ENCODE peak calls at places on chromosome 1, in eight cellular contexts. I, P, S, H, W, O, V and J are unnamed samples.
A peak's percentile ranks its signal among the peaks of the same experiment; 100 is the strongest.

GRCh38 chr1:7704214-7705047 is 66.7 kb upstream of the VAMP3 start:
- DNase-seq in O (peak; percentile 94), V (peak; percentile 96), H (peak; percentile 97), S (peak; percentile 86), I (peak; percentile 94), W (peak; percentile 96), P (peak; percentile 58), J (peak; percentile 89)

GRCh38 chr1:206886831-206887230 is 10.4 kb upstream of the IL24 start:
- DNase-seq in V (no peak), O (no peak), H (no peak), W (no peak), S (no peak), P (no peak), I (no peak), J (no peak)

GRCh38 chr1:38677756-38678155 is 181.8 kb downstream of the RRAGC start:
- DNase-seq in V (no peak), S (no peak), W (no peak), H (no peak), I (no peak), O (no peak), P (no peak), J (no peak)

GRCh38 chr1:198656500-198656932 is 17.7 kb downstream of the PTPRC start:
- DNase-seq in O (peak; percentile 34), I (peak; percentile 64), W (peak; percentile 89), P (no peak), H (peak; percentile 40), V (no peak), S (no peak), J (peak; percentile 82)

GRCh38 chr1:9093096-9093495 is 23.7 kb upstream of the SLC2A5 start:
- DNase-seq in P (no peak), W (no peak), I (no peak), V (no peak), H (no peak), O (no peak), S (no peak), J (no peak)

GRCh38 chr1:16174886-16175598 is 19.2 kb upstream of the EPHA2 start:
- DNase-seq in V (peak; percentile 47), S (no peak), O (no peak), H (no peak), W (no peak), P (no peak), I (no peak), J (no peak)

GRCh38 chr1:86197206-86197855 is 40.8 kb upstream of the COL24A1 start:
- DNase-seq in O (no peak), P (no peak), I (no peak), S (no peak), W (no peak), H (no peak), V (no peak), J (no peak)

GRCh38 chr1:112674986-112675727 is 698 bp downstream of the MOV10 start:
- DNase-seq in P (no peak), V (no peak), H (no peak), I (no peak), O (peak; percentile 56), W (peak; percentile 38), S (peak; percentile 55), J (peak; percentile 24)

GRCh38 chr1:177983824-177984528 is 14.1 kb upstream of the SEC16B start:
- DNase-seq in S (no peak), H (no peak), P (no peak), V (no peak), I (no peak), W (no peak), O (peak; percentile 65), J (no peak)

GRCh38 chr1:111541721-111542120 is 38.3 kb upstream of the ADORA3 start:
- DNase-seq in I (no peak), W (no peak), S (no peak), O (no peak), V (no peak), H (no peak), P (no peak), J (no peak)

GRCh38 chr1:226066415-226067077 is 4.0 kb downstream of the H3-3A start:
- DNase-seq in O (no peak), W (no peak), P (no peak), V (no peak), H (no peak), S (no peak), I (no peak), J (no peak)

GRCh38 chr1:109821221-109821669 is 57.5 kb upstream of the EPS8L3 start:
- DNase-seq in I (peak; percentile 84), W (no peak), O (peak; percentile 68), V (no peak), P (no peak), H (no peak), S (peak; percentile 74), J (no peak)

DNA sequence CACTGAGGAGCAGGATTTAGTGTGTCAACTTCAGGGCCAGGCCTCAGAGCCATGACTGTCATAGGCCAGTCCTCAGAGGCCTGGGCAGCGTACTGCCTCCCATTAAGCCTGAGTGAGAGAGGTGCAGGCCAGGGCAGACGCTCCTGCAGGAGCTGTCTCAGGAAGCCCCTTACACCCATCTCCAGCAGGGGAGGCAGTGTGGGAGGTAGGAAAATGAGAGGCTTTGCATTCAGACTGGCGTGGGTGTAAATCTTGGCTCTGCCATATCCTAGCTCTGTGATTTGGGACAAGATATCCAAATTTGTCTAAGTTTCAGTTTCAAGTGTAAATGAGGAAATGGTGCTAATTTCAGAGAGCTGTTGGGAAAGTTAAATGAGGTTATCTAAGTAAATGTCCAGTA is 184.0 kb downstream of the ZSCAN20 start:
- DNase-seq in S (no peak), I (no peak), O (no peak), W (no peak), H (no peak), V (no peak), P (no peak), J (no peak)
- H3K27ac ChIP-seq in S (no peak overlapping the region), I (no peak overlapping the region), O (no peak overlapping the region), W (no peak overlapping the region), H (no peak overlapping the region), V (no peak overlapping the region), P (no peak overlapping the region), J (no peak overlapping the region)

DNA sequence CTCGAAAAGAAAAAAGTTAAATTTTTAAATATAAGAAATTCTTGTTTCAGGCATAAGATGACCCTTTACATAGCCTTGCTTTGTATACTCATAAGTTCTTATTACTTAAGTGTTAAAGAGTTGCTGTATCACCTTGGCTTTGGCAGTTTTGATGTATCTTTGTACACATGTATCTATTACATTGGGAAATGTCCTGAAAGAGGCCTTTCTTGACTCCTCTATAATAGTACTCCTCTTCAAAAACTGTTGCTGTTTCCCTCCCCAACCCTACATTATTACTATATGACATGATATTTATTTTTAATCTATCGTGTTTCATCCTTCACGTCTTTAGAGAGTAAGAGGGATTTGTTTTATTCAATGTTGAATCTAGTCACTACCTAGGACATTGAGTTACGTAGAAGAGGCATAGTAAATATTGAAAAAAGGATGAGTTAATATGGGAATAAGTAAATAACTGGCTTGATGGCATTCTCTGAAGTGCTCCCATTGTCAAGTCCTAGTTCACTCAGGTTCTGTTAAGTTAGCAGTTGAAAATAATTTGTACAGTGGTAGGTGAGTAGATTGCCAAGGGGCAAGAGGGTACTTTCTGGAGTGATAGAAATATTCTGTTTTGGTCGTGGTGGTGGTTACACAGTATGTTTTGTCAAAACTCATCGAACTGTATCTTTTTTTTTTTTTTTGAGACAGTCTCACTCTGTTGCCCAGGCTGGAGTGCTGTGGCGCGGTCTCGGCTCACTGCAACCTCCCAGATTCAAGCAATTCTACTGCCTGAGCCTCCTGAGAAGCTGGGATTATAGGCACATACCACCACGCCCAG is 8.2 kb downstream of the THRAP3 start:
- DNase-seq in P (no peak), I (no peak), O (no peak), H (no peak), W (no peak), V (no peak), S (no peak), J (no peak)
- H3K27ac ChIP-seq in P (no peak overlapping the region), I (no peak overlapping the region), O (peak overlapping the region; percentile 48), H (no peak overlapping the region), W (peak overlapping the region; percentile 82), V (no peak overlapping the region), S (no peak overlapping the region), J (no peak overlapping the region)

GRCh38 chr1:15154480-15155036 is 1.0 kb downstream of the TMEM51 start:
- DNase-seq in I (peak; percentile 55), V (no peak), S (no peak), W (peak; percentile 28), O (peak; percentile 52), H (peak; percentile 49), P (no peak), J (no peak)
- H3K27ac ChIP-seq in I (peak overlapping the region; percentile 93), V (peak overlapping the region; percentile 84), S (peak overlapping the region; percentile 69), W (peak overlapping the region; percentile 91), O (peak overlapping the region; percentile 75), H (peak overlapping the region; percentile 99), P (no peak overlapping the region), J (no peak overlapping the region)

DNA sequence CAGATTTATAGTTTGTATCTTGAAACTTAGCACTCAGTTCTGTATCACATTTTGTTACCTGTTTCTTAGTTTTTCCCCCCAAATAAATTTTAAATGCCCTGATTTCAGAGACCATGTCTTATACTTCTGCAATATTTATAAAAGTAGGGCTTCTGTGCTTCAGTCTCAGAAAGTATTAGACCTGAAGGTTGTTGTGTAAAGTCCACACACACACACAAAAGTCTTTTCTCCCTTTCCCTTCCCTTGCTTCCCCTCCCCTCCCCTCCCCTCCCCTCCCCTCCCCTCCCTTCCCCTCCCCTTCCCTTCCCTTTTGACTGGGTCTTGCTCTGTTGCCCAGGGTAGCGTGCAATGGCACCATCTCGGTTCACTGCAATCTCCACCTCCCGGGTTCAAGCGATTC is 41.0 kb upstream of the KCNK1 start:
- DNase-seq in V (no peak), O (no peak), W (no peak), S (no peak), I (no peak), P (no peak), H (no peak), J (no peak)
- H3K27ac ChIP-seq in V (no peak overlapping the region), O (no peak overlapping the region), W (no peak overlapping the region), S (no peak overlapping the region), I (no peak overlapping the region), P (no peak overlapping the region), H (no peak overlapping the region), J (no peak overlapping the region)